ENCODE peak calls at places on chromosomes 2 and 18, in nine cellular contexts. N, F, Q, M, O, G, I, L and Y are unnamed samples.

GRCh38 chr18:48161201-48161910 is 230.9 kb upstream of the SMAD2 start:
- DNase-seq in L (no peak), Q (peak; percentile 80), N (no peak), G (peak; percentile 90), O (peak; percentile 88), I (peak; percentile 52), F (peak; percentile 37), M (peak; percentile 84), Y (peak; percentile 1)

GRCh38 chr2:175207741-175208438 is 26.4 kb upstream of the ATP5MC3 start:
- DNase-seq in L (no peak), G (no peak), M (peak; percentile 29), F (no peak), O (peak; percentile 56), N (no peak), Q (no peak), I (no peak), Y (no peak)

GRCh38 chr2:233422050-233422639 is 67.9 kb downstream of the DGKD start:
- DNase-seq in N (no peak), O (no peak), Q (no peak), G (peak; percentile 92), I (no peak), F (no peak), L (no peak), M (no peak), Y (no peak)

GRCh38 chr2:32697156-32697555 is 69.3 kb downstream of the TTC27 start:
- DNase-seq in O (no peak), N (no peak), F (no peak), M (no peak), I (peak; percentile 82), G (no peak), Q (no peak), L (no peak), Y (peak; percentile 65)

GRCh38 chr2:64649626-64650025 is 4.1 kb downstream of the SERTAD2 start:
- DNase-seq in L (no peak), O (peak; percentile 29), G (no peak), I (no peak), Q (no peak), F (no peak), M (peak; percentile 65), N (no peak), Y (no peak)

GRCh38 chr2:77054938-77055337 is 467.2 kb downstream of the LRRTM4 start:
- DNase-seq in M (no peak), I (peak; percentile 7), F (no peak), N (no peak), L (no peak), Q (no peak), O (no peak), G (no peak), Y (no peak)

GRCh38 chr18:25734336-25734735 is 356.1 kb downstream of the SS18 start:
- DNase-seq in L (no peak), O (no peak), G (no peak), N (no peak), F (no peak), I (no peak), M (no peak), Q (no peak), Y (no peak)

GRCh38 chr2:217922101-217923006 is 80.4 kb downstream of the TNS1 start:
- DNase-seq in L (no peak), G (peak; percentile 59), Q (no peak), N (no peak), F (no peak), M (no peak), I (no peak), O (no peak), Y (no peak)

GRCh38 chr2:219229375-219230200 is at the start of the genes ANKZF1 and ATG9A:
- DNase-seq in M (peak; percentile 99), Q (peak; percentile 99), G (peak; percentile 99), L (peak; percentile 96), O (peak; percentile 98), F (peak; percentile 100), I (peak; percentile 99), N (peak; percentile 97), Y (peak; percentile 93)

GRCh38 chr2:129909648-129910418 is 69.6 kb upstream of the RAB6C start:
- DNase-seq in F (no peak), G (no peak), I (no peak), N (no peak), M (no peak), L (no peak), Q (no peak), O (no peak), Y (no peak)

GRCh38 chr18:1014496-1014895 is 109.8 kb downstream of the ADCYAP1 start:
- DNase-seq in M (no peak), N (no peak), L (no peak), F (no peak), I (no peak), Q (no peak), O (no peak), G (no peak), Y (no peak)

GRCh38 chr2:28442328-28442727 is 49.7 kb downstream of the FOSL2 start:
- DNase-seq in I (no peak), L (no peak), Q (no peak), F (no peak), N (no peak), G (no peak), O (no peak), M (no peak), Y (no peak)

GRCh38 chr2:64108842-64109241 is 35.4 kb downstream of the PELI1 start:
- DNase-seq in F (no peak), O (no peak), N (no peak), Q (no peak), M (no peak), I (no peak), G (no peak), L (no peak), Y (no peak)

GRCh38 chr2:216413882-216414281 is 1.6 kb downstream of the SMARCAL1 start:
- DNase-seq in O (no peak), M (no peak), Q (no peak), F (no peak), L (no peak), I (no peak), G (no peak), N (no peak), Y (no peak)
- H3K4me3 ChIP-seq in O (no peak overlapping the region), M (no peak overlapping the region), Q (no peak overlapping the region), F (no peak overlapping the region), L (no peak overlapping the region), I (no peak overlapping the region), G (no peak overlapping the region), N (no peak overlapping the region), Y (no peak overlapping the region)

GRCh38 chr18:74665346-74665745 is 67.7 kb downstream of the ZNF407 start:
- DNase-seq in N (no peak), O (no peak), L (no peak), Q (no peak), I (no peak), G (no peak), F (no peak), M (no peak), Y (no peak)

GRCh38 chr18:74669136-74669798 is 71.6 kb downstream of the ZNF407 start:
- DNase-seq in O (no peak), N (no peak), M (no peak), Q (no peak), I (no peak), G (no peak), L (no peak), F (no peak), Y (no peak)

GRCh38 chr18:74662622-74663021 is 65.0 kb downstream of the ZNF407 start:
- DNase-seq in N (no peak), Q (no peak), O (no peak), G (no peak), L (no peak), M (no peak), F (no peak), I (no peak), Y (no peak)

GRCh38 chr18:74661690-74662089 is 64.0 kb downstream of the ZNF407 start:
- DNase-seq in G (no peak), N (no peak), I (no peak), F (no peak), L (no peak), M (no peak), O (no peak), Q (no peak), Y (no peak)

GRCh38 chr18:74665905-74666304 is 68.2 kb downstream of the ZNF407 start:
- DNase-seq in N (no peak), Q (no peak), M (no peak), L (no peak), I (no peak), F (no peak), G (no peak), O (no peak), Y (no peak)
- TF ChIP-seq CTCF in N (no peak), Q (no peak), M (no peak), L (no peak), I (no peak), F (no peak), G (no peak), O (no peak), Y (no peak)

GRCh38 chr2:85753525-85754312 is at the start of gene ATOH8:
- DNase-seq in O (peak; percentile 82), F (peak; percentile 32), M (peak; percentile 58), G (peak; percentile 76), I (peak; percentile 88), N (no peak), L (no peak), Q (peak; percentile 64), Y (no peak)
- H3K4me3 ChIP-seq in O (peak within 1 kb of the TSS; percentile 95), F (peak within 1 kb of the TSS; percentile 62), M (peak within 1 kb of the TSS; percentile 31), G (peak within 1 kb of the TSS; percentile 31), I (peak within 1 kb of the TSS; percentile 82), N (peak within 1 kb of the TSS; percentile 53), L (peak within 1 kb of the TSS; percentile 38), Q (peak within 1 kb of the TSS; percentile 24), Y (peak within 1 kb of the TSS; percentile 80)

GRCh38 chr18:80161781-80162417 is 52.8 kb downstream of the ADNP2 start:
- DNase-seq in O (no peak), G (no peak), M (no peak), N (no peak), F (no peak), I (no peak), L (no peak), Q (no peak), Y (no peak)

GRCh38 chr18:80154293-80154692 is 45.2 kb downstream of the ADNP2 start:
- DNase-seq in I (no peak), N (no peak), Q (no peak), O (no peak), L (no peak), G (no peak), F (no peak), M (no peak), Y (no peak)

GRCh38 chr18:80158365-80158764 is 49.3 kb downstream of the ADNP2 start:
- DNase-seq in M (no peak), I (no peak), Q (no peak), O (no peak), N (no peak), F (no peak), G (no peak), L (no peak), Y (no peak)

GRCh38 chr18:80159713-80160636 is 50.9 kb downstream of the ADNP2 start:
- DNase-seq in M (no peak), F (no peak), O (peak; percentile 43), N (no peak), Q (no peak), I (no peak), G (no peak), L (no peak), Y (no peak)

DNA sequence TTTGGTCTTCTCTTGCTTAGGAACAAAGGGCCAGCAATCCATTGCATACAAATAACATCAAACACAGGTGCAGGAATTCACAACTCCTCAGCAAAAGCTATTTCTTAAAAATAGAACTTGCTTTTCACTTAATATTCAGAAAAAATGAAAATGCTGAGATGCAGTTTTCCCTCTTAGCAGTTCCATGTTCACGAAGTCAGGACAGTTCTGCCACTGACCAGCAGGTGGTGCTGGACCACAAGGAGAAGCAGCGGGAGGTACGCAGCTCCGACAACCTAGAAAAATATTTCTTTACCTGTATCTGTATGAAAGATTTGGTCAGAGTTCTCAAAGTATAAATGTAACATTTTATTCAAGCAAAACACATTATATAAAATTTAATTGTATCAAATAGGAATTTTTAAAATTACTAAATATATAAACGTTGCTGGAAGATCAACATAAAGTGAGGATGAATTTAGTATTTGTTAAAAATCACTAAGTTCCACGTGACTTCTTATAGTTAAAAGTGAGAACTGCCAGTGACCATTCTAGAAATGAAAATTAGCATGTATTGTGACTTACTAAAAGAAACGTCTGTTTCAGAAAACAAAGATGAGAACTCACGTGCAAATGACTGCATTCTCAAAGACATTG is 48.8 kb downstream of the ADNP2 start:
- DNase-seq in N (peak; percentile 26), Q (no peak), I (peak; percentile 76), L (no peak), G (no peak), F (peak; percentile 58), O (peak; percentile 69), M (peak; percentile 60), Y (no peak)
- TF ChIP-seq CTCF in N (peak; percentile 99), Q (peak; percentile 96), I (peak; percentile 98), L (peak; percentile 99), G (peak; percentile 93), F (peak; percentile 99), O (peak; percentile 97), M (peak; percentile 81), Y (peak; percentile 95)